ENCODE peak calls at places on chromosomes 7 and 10, in five cellular contexts. One of them, this sample, is unnamed.

GRCh38 chr7:94444808-94445207 is 50.1 kb downstream of the COL1A2 start:
- DNase-seq in cardiac fibroblast: no peak
- DNase-seq in adrenal gland: no peak
- DNase-seq in putamen: no peak
- DNase-seq in fibroblast of the conjunctiva: no peak
- DNase-seq in this sample: no peak

GRCh38 chr10:113709221-113709838 is 29.6 kb downstream of the CASP7 start:
- DNase-seq in cardiac fibroblast: peak
- DNase-seq in adrenal gland: no peak
- DNase-seq in putamen: no peak
- DNase-seq in fibroblast of the conjunctiva: peak
- DNase-seq in this sample: peak

GRCh38 chr10:61899997-61900828 is 1.3 kb upstream of the ARID5B start:
- DNase-seq in cardiac fibroblast: peak
- DNase-seq in adrenal gland: peak
- DNase-seq in putamen: peak
- DNase-seq in fibroblast of the conjunctiva: peak
- DNase-seq in this sample: peak

GRCh38 chr7:129218514-129219036 is 6.3 kb upstream of the AHCYL2 start:
- DNase-seq in cardiac fibroblast: peak
- DNase-seq in adrenal gland: peak
- DNase-seq in putamen: peak
- DNase-seq in fibroblast of the conjunctiva: peak
- DNase-seq in this sample: peak

GRCh38 chr10:125158528-125159485 is 1.6 kb downstream of the CTBP2 start:
- DNase-seq in cardiac fibroblast: peak
- DNase-seq in adrenal gland: peak
- DNase-seq in putamen: peak
- DNase-seq in fibroblast of the conjunctiva: no peak
- DNase-seq in this sample: peak

GRCh38 chr10:72840319-72840718 is 53.2 kb upstream of the OIT3 start:
- DNase-seq in cardiac fibroblast: no peak
- DNase-seq in adrenal gland: no peak
- DNase-seq in putamen: no peak
- DNase-seq in fibroblast of the conjunctiva: no peak
- DNase-seq in this sample: no peak

GRCh38 chr7:47389923-47390630 is 191.8 kb downstream of the TNS3 start:
- DNase-seq in cardiac fibroblast: no peak
- DNase-seq in adrenal gland: no peak
- DNase-seq in putamen: no peak
- DNase-seq in fibroblast of the conjunctiva: no peak
- DNase-seq in this sample: no peak

GRCh38 chr10:100043796-100044195 is 34.0 kb upstream of the DNMBP start:
- DNase-seq in cardiac fibroblast: peak
- DNase-seq in adrenal gland: no peak
- DNase-seq in putamen: no peak
- DNase-seq in fibroblast of the conjunctiva: no peak
- DNase-seq in this sample: peak

GRCh38 chr7:104883248-104883717 is 130.7 kb upstream of the KMT2E start:
- DNase-seq in cardiac fibroblast: no peak
- DNase-seq in adrenal gland: no peak
- DNase-seq in putamen: peak
- DNase-seq in fibroblast of the conjunctiva: no peak
- DNase-seq in this sample: no peak

GRCh38 chr10:63901916-63902315 is 380.7 kb downstream of the REEP3 start:
- DNase-seq in cardiac fibroblast: no peak
- DNase-seq in adrenal gland: no peak
- DNase-seq in putamen: peak
- DNase-seq in fibroblast of the conjunctiva: no peak
- DNase-seq in this sample: no peak

GRCh38 chr10:55793024-55793423 is 568.0 kb downstream of the ZWINT start:
- DNase-seq in cardiac fibroblast: no peak
- DNase-seq in adrenal gland: no peak
- DNase-seq in putamen: no peak
- DNase-seq in fibroblast of the conjunctiva: no peak
- DNase-seq in this sample: no peak

GRCh38 chr10:71716406-71716805 is 3.2 kb downstream of the C10orf105 start:
- DNase-seq in cardiac fibroblast: no peak
- DNase-seq in adrenal gland: no peak
- DNase-seq in putamen: no peak
- DNase-seq in fibroblast of the conjunctiva: no peak
- DNase-seq in this sample: no peak

GRCh38 chr7:47327698-47328391 is 254.1 kb downstream of the TNS3 start:
- DNase-seq in cardiac fibroblast: peak
- DNase-seq in adrenal gland: peak
- DNase-seq in putamen: peak
- DNase-seq in fibroblast of the conjunctiva: peak
- DNase-seq in this sample: peak

GRCh38 chr7:91201731-91202130 is 62.5 kb upstream of the FZD1 start:
- DNase-seq in cardiac fibroblast: no peak
- DNase-seq in adrenal gland: no peak
- DNase-seq in putamen: no peak
- DNase-seq in fibroblast of the conjunctiva: no peak
- DNase-seq in this sample: no peak

GRCh38 chr10:31399631-31400030 is 80.6 kb downstream of the ZEB1 start:
- DNase-seq in cardiac fibroblast: peak
- DNase-seq in adrenal gland: no peak
- DNase-seq in putamen: peak
- DNase-seq in fibroblast of the conjunctiva: no peak
- DNase-seq in this sample: peak

GRCh38 chr7:124459101-124460052 is 306.2 kb downstream of the GPR37 start:
- DNase-seq in cardiac fibroblast: peak
- DNase-seq in adrenal gland: no peak
- DNase-seq in putamen: no peak
- DNase-seq in fibroblast of the conjunctiva: peak
- DNase-seq in this sample: peak

GRCh38 chr10:6072215-6072941 is 10.2 kb upstream of the IL2RA start:
- DNase-seq in cardiac fibroblast: peak
- DNase-seq in adrenal gland: no peak
- DNase-seq in putamen: no peak
- DNase-seq in fibroblast of the conjunctiva: no peak
- DNase-seq in this sample: no peak

GRCh38 chr10:17836917-17837316 is 27.8 kb downstream of the MRC1 start:
- DNase-seq in cardiac fibroblast: peak
- DNase-seq in adrenal gland: peak
- DNase-seq in putamen: no peak
- DNase-seq in fibroblast of the conjunctiva: peak
- DNase-seq in this sample: peak

GRCh38 chr7:36545291-36545690 is 155.6 kb downstream of the ANLN start:
- DNase-seq in cardiac fibroblast: no peak
- DNase-seq in adrenal gland: no peak
- DNase-seq in putamen: no peak
- DNase-seq in fibroblast of the conjunctiva: no peak
- DNase-seq in this sample: no peak

GRCh38 chr10:76881477-76882220 is 756.0 kb downstream of the KCNMA1 start:
- DNase-seq in cardiac fibroblast: no peak
- DNase-seq in adrenal gland: no peak
- DNase-seq in putamen: no peak
- DNase-seq in fibroblast of the conjunctiva: no peak
- DNase-seq in this sample: peak

GRCh38 chr7:41824284-41824683 is 121.4 kb upstream of the INHBA start:
- DNase-seq in cardiac fibroblast: no peak
- DNase-seq in adrenal gland: no peak
- DNase-seq in putamen: no peak
- DNase-seq in fibroblast of the conjunctiva: no peak
- DNase-seq in this sample: peak

GRCh38 chr7:158000160-158000559 is 587.5 kb downstream of the PTPRN2 start:
- DNase-seq in cardiac fibroblast: no peak
- DNase-seq in adrenal gland: no peak
- DNase-seq in putamen: no peak
- DNase-seq in fibroblast of the conjunctiva: no peak
- DNase-seq in this sample: no peak

GRCh38 chr10:72218756-72219155 is 2.7 kb upstream of the ASCC1 start:
- DNase-seq in cardiac fibroblast: no peak
- DNase-seq in adrenal gland: no peak
- DNase-seq in putamen: no peak
- DNase-seq in fibroblast of the conjunctiva: no peak
- DNase-seq in this sample: no peak

GRCh38 chr7:36214608-36215016 is 61.6 kb downstream of the EEPD1 start:
- DNase-seq in cardiac fibroblast: peak
- DNase-seq in adrenal gland: no peak
- DNase-seq in putamen: no peak
- DNase-seq in fibroblast of the conjunctiva: no peak
- DNase-seq in this sample: no peak

GRCh38 chr10:103872137-103872933 is 17.0 kb upstream of the SH3PXD2A start:
- DNase-seq in cardiac fibroblast: no peak
- DNase-seq in adrenal gland: no peak
- DNase-seq in putamen: no peak
- DNase-seq in fibroblast of the conjunctiva: no peak
- DNase-seq in this sample: no peak

GRCh38 chr7:106166651-106167342 is 54.7 kb upstream of the SYPL1 start:
- DNase-seq in cardiac fibroblast: peak
- DNase-seq in adrenal gland: peak
- DNase-seq in putamen: no peak
- DNase-seq in fibroblast of the conjunctiva: peak
- DNase-seq in this sample: peak